ENCODE peak calls at places on chromosomes 12 and 14, in eight cellular contexts. F, D, B, J, G, V, I and P are unnamed samples.

GRCh38 chr12:6183689-6184441 is 16.3 kb upstream of the CD9 start:
- DNase-seq in F (no peak), D (peak; percentile 54), B (no peak), J (no peak), G (no peak), V (no peak), I (no peak), P (no peak)

GRCh38 chr12:30847259-30847658 is 79.3 kb upstream of the TSPAN11 start:
- DNase-seq in F (peak; percentile 26), D (peak; percentile 68), B (peak; percentile 62), J (peak; percentile 85), G (peak; percentile 52), V (peak; percentile 58), I (no peak), P (peak; percentile 25)

GRCh38 chr12:48021485-48022179 is 17.4 kb upstream of the COL2A1 start:
- DNase-seq in F (peak; percentile 39), D (no peak), B (no peak), J (no peak), G (no peak), V (no peak), I (no peak), P (peak; percentile 40)

GRCh38 chr12:6215932-6216494 is 15.8 kb downstream of the CD9 start:
- DNase-seq in F (no peak), D (peak; percentile 92), B (peak; percentile 93), J (peak; percentile 15), G (no peak), V (no peak), I (no peak), P (no peak)

GRCh38 chr12:71556881-71557280 is 106.8 kb downstream of the ZFC3H1 start:
- DNase-seq in F (no peak), D (peak; percentile 88), B (peak; percentile 55), J (peak; percentile 77), G (no peak), V (no peak), I (no peak), P (no peak)

GRCh38 chr14:52112336-52113018 is 43.6 kb upstream of the NID2 start:
- DNase-seq in F (no peak), D (peak; percentile 40), B (no peak), J (no peak), G (no peak), V (no peak), I (no peak), P (no peak)

GRCh38 chr14:51087024-51087423 is 7.9 kb downstream of the TRIM9 start:
- DNase-seq in F (no peak), D (no peak), B (peak; percentile 72), J (no peak), G (no peak), V (no peak), I (no peak), P (peak; percentile 41)

GRCh38 chr12:3123729-3124128 is 46.5 kb downstream of the TSPAN9 start:
- DNase-seq in F (no peak), D (peak; percentile 39), B (no peak), J (no peak), G (no peak), V (no peak), I (no peak), P (no peak)

GRCh38 chr12:125185740-125186470 is 120.7 kb downstream of the AACS start:
- DNase-seq in F (no peak), D (peak; percentile 68), B (peak; percentile 49), J (peak; percentile 92), G (no peak), V (no peak), I (peak; percentile 7), P (peak; percentile 58)

GRCh38 chr14:71722885-71723284 is 209.3 kb upstream of the RGS6 start:
- DNase-seq in F (no peak), D (no peak), B (no peak), J (no peak), G (no peak), V (no peak), I (no peak), P (no peak)

GRCh38 chr14:29643415-29644206 is 284.0 kb downstream of the PRKD1 start:
- DNase-seq in F (no peak), D (peak; percentile 59), B (no peak), J (peak; percentile 48), G (no peak), V (no peak), I (no peak), P (no peak)

GRCh38 chr14:47365248-47365647 is 310.2 kb downstream of the MDGA2 start:
- DNase-seq in F (no peak), D (no peak), B (no peak), J (no peak), G (no peak), V (no peak), I (no peak), P (no peak)

GRCh38 chr12:95837240-95838038 is 21.3 kb upstream of the SNRPF start:
- DNase-seq in F (no peak), D (no peak), B (no peak), J (peak; percentile 47), G (no peak), V (no peak), I (no peak), P (no peak)

GRCh38 chr12:82805812-82806497 is 119.2 kb downstream of the TMTC2 start:
- DNase-seq in F (no peak), D (no peak), B (no peak), J (no peak), G (no peak), V (no peak), I (no peak), P (no peak)

GRCh38 chr14:101827286-101827685 is 65.8 kb downstream of the PPP2R5C start:
- DNase-seq in F (no peak), D (no peak), B (no peak), J (no peak), G (no peak), V (no peak), I (no peak), P (no peak)

GRCh38 chr14:103123128-103123633 is at the start of gene TNFAIP2:
- DNase-seq in F (no peak), D (no peak), B (no peak), J (no peak), G (no peak), V (no peak), I (no peak), P (no peak)

GRCh38 chr14:33393155-33393894 is 454.6 kb downstream of the NPAS3 start:
- DNase-seq in F (no peak), D (peak; percentile 22), B (no peak), J (no peak), G (no peak), V (no peak), I (no peak), P (peak; percentile 97)

GRCh38 chr14:101451166-101451565 is 110.1 kb upstream of the DIO3 start:
- DNase-seq in F (no peak), D (no peak), B (no peak), J (no peak), G (no peak), V (no peak), I (no peak), P (no peak)

GRCh38 chr12:47621960-47622359 is 83.9 kb downstream of the RPAP3 start:
- DNase-seq in F (no peak), D (no peak), B (no peak), J (no peak), G (no peak), V (no peak), I (no peak), P (no peak)

GRCh38 chr12:70559390-70559789 is 77.8 kb downstream of the PTPRB start:
- DNase-seq in F (no peak), D (no peak), B (no peak), J (no peak), G (no peak), V (no peak), I (no peak), P (no peak)

GRCh38 chr12:101490286-101490920 is 15.3 kb downstream of the SPIC start:
- DNase-seq in F (no peak), D (no peak), B (peak; percentile 62), J (peak; percentile 45), G (no peak), V (no peak), I (no peak), P (peak; percentile 14)